ENCODE peak calls at places on chromosomes 5 and 9, in four cellular contexts. Y, O, H and N are unnamed samples.

GRCh38 chr9:132288371-132288770 is 66.4 kb downstream of the SETX start:
- DNase-seq in Y (peak), H (no peak), O (no peak), N (no peak)

GRCh38 chr5:83577036-83577636 is 105.6 kb downstream of the VCAN start:
- DNase-seq in H (no peak), O (no peak), Y (peak), N (no peak)

GRCh38 chr9:133935328-133936040 is 56.6 kb downstream of the VAV2 start:
- DNase-seq in O (no peak), Y (peak), H (no peak), N (no peak)

GRCh38 chr5:96871022-96871388 is 5.3 kb upstream of the ERAP2 start:
- DNase-seq in Y (no peak), O (no peak), H (no peak), N (no peak)

GRCh38 chr5:40914835-40915234 is 5.5 kb downstream of the C7 start:
- DNase-seq in Y (peak), H (no peak), O (no peak), N (no peak)

GRCh38 chr9:33619666-33620404 is 95.8 kb downstream of the ANKRD18B start:
- DNase-seq in H (no peak), O (no peak), Y (peak), N (no peak)

GRCh38 chr9:136853596-136854112 is 1.5 kb downstream of the MAMDC4 start:
- DNase-seq in H (no peak), O (no peak), Y (no peak), N (no peak)

GRCh38 chr9:137107312-137107921 is 7.1 kb downstream of the DPP7 start:
- DNase-seq in O (no peak), Y (no peak), H (no peak), N (no peak)

GRCh38 chr5:173973614-173973969 is 15.4 kb upstream of the C5orf47 start:
- DNase-seq in H (no peak), O (no peak), Y (no peak), N (no peak)

GRCh38 chr9:124447297-124447661 is 3.0 kb upstream of the ADGRD2 start:
- DNase-seq in Y (no peak), O (no peak), H (no peak), N (no peak)

GRCh38 chr9:118538981-118539380 is 830.3 kb downstream of the BRINP1 start:
- DNase-seq in H (no peak), O (no peak), Y (no peak), N (no peak)

GRCh38 chr5:130605200-130605599 is 559.9 kb downstream of the HINT1 start:
- DNase-seq in O (peak), H (no peak), Y (peak), N (no peak)

GRCh38 chr5:78162253-78162862 is 132.1 kb downstream of the AP3B1 start:
- DNase-seq in O (peak), H (no peak), Y (peak), N (no peak)

GRCh38 chr9:88816141-88816540 is 175.1 kb upstream of the S1PR3 start:
- DNase-seq in Y (peak), H (no peak), O (no peak), N (no peak)

GRCh38 chr5:15806613-15807012 is 306.6 kb downstream of the FBXL7 start:
- DNase-seq in O (no peak), Y (no peak), H (no peak), N (no peak)

GRCh38 chr5:172714491-172715420 is 56.2 kb downstream of the DUSP1 start:
- DNase-seq in Y (peak), H (peak), O (peak), N (peak)